ENCODE peak calls at places on chromosome 22, in five cellular contexts. E is A549, V is NB4, H is HepG2, S is K562. C is an unnamed sample.

GRCh38 chr22:29351891-29352290 is 36.4 kb upstream of the RASL10A start:
- DNase-seq in E (no peak), V (no peak), H (no peak), S (no peak), C (no peak)

GRCh38 chr22:43376765-43377485 is 33.8 kb upstream of the SCUBE1 start:
- DNase-seq in E (no peak), V (peak; percentile 22), H (no peak), S (no peak), C (no peak)

GRCh38 chr22:31329453-31330215 is 16.5 kb downstream of the PATZ1 start:
- DNase-seq in E (no peak), V (no peak), H (no peak), S (no peak), C (no peak)

GRCh38 chr22:23242473-23243001 is 62.2 kb downstream of the BCR start:
- DNase-seq in E (no peak), V (no peak), H (no peak), S (peak; percentile 85), C (no peak)

GRCh38 chr22:21948390-21948789 is 4.3 kb downstream of the PPM1F start:
- DNase-seq in E (no peak), V (no peak), H (no peak), S (peak; percentile 68), C (no peak)

GRCh38 chr22:49688516-49689254 is 139.0 kb downstream of the BRD1 start:
- DNase-seq in E (no peak), V (no peak), H (no peak), S (no peak), C (no peak)

GRCh38 chr22:32518848-32519247 is 44.2 kb downstream of the FBXO7 start:
- DNase-seq in E (no peak), V (peak; percentile 30), H (no peak), S (peak; percentile 29), C (no peak)

GRCh38 chr22:29449296-29449863 is 11.0 kb downstream of the RFPL1 start:
- DNase-seq in E (no peak), V (no peak), H (no peak), S (no peak), C (no peak)

GRCh38 chr22:27804683-27805297 is 3.2 kb upstream of the MN1 start:
- DNase-seq in E (peak; percentile 57), V (peak; percentile 62), H (peak; percentile 44), S (peak; percentile 47), C (peak; percentile 67)

GRCh38 chr22:36478966-36479365 is 2.5 kb downstream of the TXN2 start:
- DNase-seq in E (no peak), V (no peak), H (no peak), S (peak; percentile 37), C (no peak)

GRCh38 chr22:35912668-35913067 is 116.0 kb downstream of the RBFOX2 start:
- DNase-seq in E (no peak), V (no peak), H (no peak), S (no peak), C (no peak)

GRCh38 chr22:31736458-31736857 is 13.5 kb downstream of the PRR14L start:
- DNase-seq in E (no peak), V (no peak), H (no peak), S (no peak), C (no peak)

GRCh38 chr22:29503811-29504372 is 23.9 kb downstream of the NEFH start:
- DNase-seq in E (no peak), V (peak; percentile 25), H (no peak), S (no peak), C (no peak)

GRCh38 chr22:42630901-42631602 is 9.3 kb downstream of the ATP5MGL start:
- DNase-seq in E (no peak), V (no peak), H (no peak), S (no peak), C (no peak)

GRCh38 chr22:44709881-44710400 is 7.9 kb downstream of the PRR5 start:
- DNase-seq in E (no peak), V (no peak), H (no peak), S (peak; percentile 43), C (no peak)

GRCh38 chr22:26172389-26172990 is 3.2 kb downstream of the SEZ6L start:
- DNase-seq in E (peak; percentile 22), V (peak; percentile 34), H (peak; percentile 53), S (peak; percentile 46), C (peak; percentile 8)

GRCh38 chr22:19455033-19455432 is 7.5 kb upstream of the C22orf39 start:
- DNase-seq in E (no peak), V (no peak), H (no peak), S (no peak), C (no peak)

GRCh38 chr22:49673048-49673447 is 154.6 kb downstream of the BRD1 start:
- DNase-seq in E (no peak), V (no peak), H (no peak), S (no peak), C (no peak)

GRCh38 chr22:17436981-17437410 is 67.7 kb downstream of the CECR2 start:
- DNase-seq in E (no peak), V (no peak), H (no peak), S (no peak), C (no peak)

GRCh38 chr22:41382098-41382578 is 396 bp downstream of the TEF start:
- DNase-seq in E (peak; percentile 53), V (no peak), H (no peak), S (peak; percentile 87), C (no peak)
- TF ChIP-seq MYC in E (no peak), V (no peak), H (no peak), S (no peak), C (no peak)

DNA sequence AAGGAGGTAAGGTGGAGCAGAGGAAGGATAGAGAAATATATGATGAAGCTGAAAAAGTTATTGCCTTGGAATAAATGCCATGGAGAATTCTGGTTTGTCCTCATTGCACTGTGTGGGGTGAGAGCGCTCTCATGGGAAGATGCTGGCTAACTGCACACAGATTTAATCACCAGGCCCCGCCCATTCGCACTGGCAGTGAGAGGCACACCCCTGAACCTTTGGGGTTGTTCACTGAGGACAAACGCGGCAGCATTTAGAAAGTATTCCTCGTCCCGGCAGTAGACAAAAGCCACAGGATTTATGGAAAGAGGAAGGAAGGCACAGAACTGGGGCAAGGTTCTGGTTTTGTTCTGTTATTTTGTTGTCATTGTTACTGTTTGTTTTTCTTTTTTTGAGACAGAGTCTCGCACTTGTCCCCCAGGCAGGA is 70.2 kb downstream of the MED15 start:
- DNase-seq in E (no peak), V (no peak), H (no peak), S (peak; percentile 79), C (no peak)
- TF ChIP-seq MYC in E (no peak), V (no peak), H (no peak), S (peak; percentile 33), C (no peak)

GRCh38 chr22:37545703-37546435 is 14.4 kb upstream of the CDC42EP1 start:
- DNase-seq in E (peak; percentile 79), V (no peak), H (peak; percentile 91), S (peak; percentile 62), C (peak; percentile 95)
- TF ChIP-seq MYC in E (no peak), V (no peak), H (peak; percentile 89), S (no peak), C (no peak)

GRCh38 chr22:45888221-45889092 is 88.5 kb downstream of the WNT7B start:
- DNase-seq in E (no peak), V (no peak), H (no peak), S (no peak), C (no peak)
- TF ChIP-seq MYC in E (no peak), V (no peak), H (no peak), S (no peak), C (no peak)

GRCh38 chr22:47124451-47124881 is 362.0 kb downstream of the TBC1D22A start:
- DNase-seq in E (no peak), V (no peak), H (no peak), S (no peak), C (no peak)
- TF ChIP-seq MYC in E (no peak), V (no peak), H (no peak), S (no peak), C (no peak)

GRCh38 chr22:38657248-38657909 is 941 bp downstream of the CBY1 start:
- DNase-seq in E (peak; percentile 3), V (peak; percentile 49), H (peak; percentile 13), S (no peak), C (no peak)
- TF ChIP-seq MYC in E (no peak), V (no peak), H (no peak), S (peak; percentile 9), C (no peak)